ENCODE peak calls at places on chromosomes 11 and 22, in ten cellular contexts. I is AG04450, X is MM.1S, Z is fibroblast of mammary gland, G is NCI-H2107, Q is iris pigment epithelial cell, E is smooth muscle cell of the brain vasculature, D is kidney glomerular epithelial cell, V is mucosa of descending colon, C is Peyer's patch. B is an unnamed sample.

GRCh38 chr11:83655996-83656395 is 369.8 kb upstream of the CCDC90B start:
- DNase-seq in V (no peak), I (no peak), Z (no peak), D (no peak), Q (no peak), G (no peak), C (no peak), X (no peak), E (no peak), B (no peak)

GRCh38 chr11:12540913-12541587 is 133.2 kb upstream of the TEAD1 start:
- DNase-seq in D (peak; percentile 74), E (no peak), G (no peak), V (no peak), I (peak; percentile 87), Q (peak; percentile 80), C (no peak), X (no peak), Z (peak; percentile 94), B (peak; percentile 48)

GRCh38 chr11:69300124-69301032 is 6.4 kb downstream of the MYEOV start:
- DNase-seq in E (no peak), I (no peak), Q (peak; percentile 34), V (no peak), Z (peak; percentile 88), X (no peak), D (peak; percentile 17), G (no peak), C (no peak), B (no peak)

GRCh38 chr22:22892096-22893052 is 4.8 kb downstream of the IGLL5 start:
- DNase-seq in D (no peak), E (no peak), Q (no peak), X (peak; percentile 13), I (no peak), Z (no peak), G (no peak), V (no peak), C (peak; percentile 13), B (no peak)

GRCh38 chr22:50572965-50573364 is 5.3 kb downstream of the CPT1B start:
- DNase-seq in X (no peak), Z (no peak), V (no peak), I (no peak), C (no peak), Q (no peak), D (no peak), E (no peak), G (no peak), B (no peak)

GRCh38 chr22:38554281-38554680 is 15.7 kb downstream of the DMC1 start:
- DNase-seq in X (no peak), Z (peak; percentile 91), G (no peak), Q (peak; percentile 37), D (no peak), C (no peak), E (no peak), V (no peak), I (peak; percentile 23), B (no peak)

GRCh38 chr11:91396243-91397133 is 828.1 kb upstream of the FAT3 start:
- DNase-seq in V (no peak), X (no peak), E (no peak), C (no peak), Q (peak; percentile 12), Z (no peak), G (no peak), I (no peak), D (peak; percentile 37), B (peak; percentile 17)

GRCh38 chr11:76669901-76670474 is 559 bp downstream of the LRRC32 start:
- DNase-seq in Q (peak; percentile 94), I (peak; percentile 55), G (no peak), X (no peak), Z (peak; percentile 82), E (no peak), V (peak; percentile 51), D (peak; percentile 74), C (no peak), B (no peak)

GRCh38 chr11:112355726-112356125 is 95.1 kb upstream of the PLET1 start:
- DNase-seq in D (no peak), V (no peak), E (no peak), X (no peak), Q (peak; percentile 39), I (no peak), G (peak; percentile 32), Z (peak; percentile 25), C (no peak), B (peak; percentile 85)

GRCh38 chr11:70483077-70483861 is 84.9 kb downstream of the CTTN start:
- DNase-seq in G (no peak), I (peak; percentile 7), V (peak; percentile 6), X (no peak), Q (peak; percentile 46), E (no peak), C (peak; percentile 69), D (peak; percentile 64), Z (peak; percentile 74), B (peak; percentile 69)

GRCh38 chr11:67409781-67410368 is 5.6 kb upstream of the CARNS1 start:
- DNase-seq in V (peak; percentile 85), Q (no peak), C (peak; percentile 90), I (no peak), D (no peak), G (no peak), E (no peak), Z (no peak), X (peak; percentile 25), B (no peak)

GRCh38 chr22:50447576-50448551 is 27.0 kb downstream of the SBF1 start:
- DNase-seq in G (no peak), Q (no peak), X (no peak), I (no peak), Z (no peak), C (no peak), V (peak; percentile 49), D (no peak), E (no peak), B (no peak)

GRCh38 chr22:28151241-28151640 is 232.2 kb upstream of the PITPNB start:
- DNase-seq in D (no peak), G (no peak), Z (no peak), C (no peak), V (no peak), X (no peak), Q (no peak), E (no peak), I (no peak), B (no peak)

GRCh38 chr22:23053912-23054530 is 16.3 kb upstream of the GNAZ start:
- DNase-seq in E (no peak), D (no peak), X (no peak), V (peak; percentile 18), G (no peak), C (peak; percentile 42), I (no peak), Z (no peak), Q (no peak), B (no peak)

GRCh38 chr11:86608251-86608799 is 64.1 kb downstream of the ME3 start:
- DNase-seq in Z (peak; percentile 83), I (peak; percentile 57), Q (peak; percentile 81), V (no peak), C (peak; percentile 71), G (no peak), E (peak; percentile 60), D (peak; percentile 73), X (peak; percentile 56), B (peak; percentile 82)

GRCh38 chr22:26471522-26471921 is 12.1 kb downstream of the HPS4 start:
- DNase-seq in I (peak; percentile 27), E (peak; percentile 2), Q (peak; percentile 79), V (no peak), D (peak; percentile 94), G (no peak), X (no peak), C (no peak), Z (no peak), B (peak; percentile 80)

GRCh38 chr22:37776639-37777005 is 31.1 kb upstream of the GCAT start:
- DNase-seq in G (no peak), D (no peak), Q (no peak), I (no peak), E (no peak), V (no peak), C (no peak), Z (no peak), X (no peak), B (no peak)

GRCh38 chr22:44892803-44893730 is 116.7 kb downstream of the PHF21B start:
- DNase-seq in C (peak; percentile 26), D (no peak), X (no peak), Q (no peak), V (no peak), G (no peak), E (no peak), I (no peak), Z (no peak), B (no peak)

GRCh38 chr11:44208976-44209603 is 100.8 kb downstream of the ALX4 start:
- DNase-seq in X (no peak), E (no peak), V (no peak), I (no peak), G (no peak), D (no peak), C (no peak), Z (peak; percentile 25), Q (peak; percentile 51), B (no peak)

GRCh38 chr11:133660202-133660568 is 127.9 kb upstream of the OPCML start:
- DNase-seq in I (no peak), V (no peak), C (no peak), E (no peak), Q (no peak), X (no peak), Z (no peak), D (no peak), G (no peak), B (no peak)

GRCh38 chr22:30235687-30236170 is 10.8 kb downstream of the LIF start:
- DNase-seq in I (peak; percentile 61), E (no peak), X (no peak), C (no peak), V (no peak), D (peak; percentile 99), Z (no peak), G (no peak), Q (peak; percentile 95), B (peak; percentile 57)

GRCh38 chr11:12961615-12962014 is 47.5 kb upstream of the RASSF10 start:
- DNase-seq in Z (peak; percentile 42), I (no peak), E (no peak), V (no peak), D (no peak), Q (no peak), G (no peak), C (no peak), X (no peak), B (no peak)

GRCh38 chr11:21520244-21520643 is 672.6 kb upstream of the ANO5 start:
- DNase-seq in Z (no peak), Q (no peak), X (no peak), G (no peak), E (no peak), I (no peak), V (no peak), D (no peak), C (no peak), B (no peak)

GRCh38 chr11:69718147-69718546 is 14.3 kb upstream of the FGF19 start:
- DNase-seq in X (no peak), D (no peak), Q (peak; percentile 31), C (no peak), Z (peak; percentile 6), I (no peak), G (peak; percentile 85), E (no peak), V (no peak), B (no peak)

GRCh38 chr11:19849107-19849789 is 136.6 kb downstream of the NAV2 start:
- DNase-seq in Z (peak; percentile 25), V (no peak), G (no peak), I (peak; percentile 10), D (no peak), X (no peak), Q (no peak), C (no peak), E (no peak), B (no peak)

GRCh38 chr22:22856885-22857606 is 30.6 kb upstream of the IGLL5 start:
- DNase-seq in X (no peak), D (no peak), G (no peak), E (no peak), Q (no peak), Z (no peak), C (no peak), V (no peak), I (no peak), B (no peak)

GRCh38 chr11:88300888-88301477 is 36.6 kb downstream of the CTSC start:
- DNase-seq in Q (no peak), C (no peak), V (no peak), X (no peak), Z (no peak), I (no peak), D (no peak), G (no peak), E (no peak), B (no peak)

GRCh38 chr11:133271206-133271605 is 261.1 kb downstream of the OPCML start:
- DNase-seq in X (no peak), G (no peak), Q (no peak), C (no peak), D (no peak), E (no peak), Z (no peak), I (no peak), V (no peak), B (no peak)